ENCODE peak calls at places on chromosome 6, in four cellular contexts. M, Y, Z and A are unnamed samples. For H3K4me1, the result is how much of the 10 kb centered on the place peaks cover.

GRCh38 chr6:118771253-118771652 is 119.9 kb upstream of the CEP85L start:
- DNase-seq in Z (no peak), M (no peak), Y (no peak), A (no peak)

GRCh38 chr6:81864124-81864523 is 111.6 kb upstream of the TENT5A start:
- DNase-seq in M (no peak), Z (no peak), Y (peak), A (no peak)

GRCh38 chr6:117536317-117536716 is 53.8 kb downstream of the DCBLD1 start:
- DNase-seq in Y (no peak), Z (no peak), M (no peak), A (no peak)

GRCh38 chr6:73523434-73524123 is 2.7 kb upstream of the EEF1A1 start:
- DNase-seq in M (peak), Z (peak), Y (peak), A (no peak)

GRCh38 chr6:39488255-39488881 is 165.9 kb upstream of the KCNK16 start:
- DNase-seq in Y (no peak), M (no peak), Z (no peak), A (no peak)

GRCh38 chr6:124535746-124536145 is 426.5 kb upstream of the RNF217 start:
- DNase-seq in Z (no peak), Y (no peak), M (no peak), A (peak)

GRCh38 chr6:89430563-89430962 is 2.4 kb upstream of the ANKRD6 start:
- DNase-seq in M (no peak), Y (no peak), Z (no peak), A (no peak)

GRCh38 chr6:157831424-157832249 is 8.6 kb downstream of the SNX9 start:
- DNase-seq in M (no peak), Y (no peak), Z (no peak), A (no peak)

GRCh38 chr6:152096863-152097496 is 289.5 kb downstream of the ESR1 start:
- DNase-seq in Y (no peak), Z (no peak), M (no peak), A (no peak)

GRCh38 chr6:22668307-22668706 is 98.9 kb downstream of the HDGFL1 start:
- DNase-seq in M (no peak), Y (no peak), Z (no peak), A (no peak)

GRCh38 chr6:31718294-31718693 is 3.1 kb downstream of the LY6G6D start:
- DNase-seq in M (no peak), Z (peak), Y (no peak), A (no peak)
- TF ChIP-seq SIN3A in M (no peak), Z (no peak), Y (no peak), A (no peak)

GRCh38 chr6:36929607-36930006 is 24.9 kb upstream of the PI16 start:
- DNase-seq in Y (no peak), Z (no peak), M (no peak), A (no peak)

GRCh38 chr6:36930483-36930882 is 24.1 kb upstream of the PI16 start:
- DNase-seq in Z (no peak), Y (no peak), M (no peak), A (no peak)

GRCh38 chr6:36934868-36935267 is 19.7 kb upstream of the PI16 start:
- DNase-seq in M (no peak), Y (no peak), Z (no peak), A (no peak)

GRCh38 chr6:36936824-36937223 is 17.7 kb upstream of the PI16 start:
- DNase-seq in Y (no peak), Z (no peak), M (peak), A (no peak)

GRCh38 chr6:36933102-36933501 is 21.4 kb upstream of the PI16 start:
- DNase-seq in Z (no peak), M (no peak), Y (no peak), A (no peak)
- H3K4me1 ChIP-seq in Z (under half), M (under half), Y (under half), A (under half)

DNA sequence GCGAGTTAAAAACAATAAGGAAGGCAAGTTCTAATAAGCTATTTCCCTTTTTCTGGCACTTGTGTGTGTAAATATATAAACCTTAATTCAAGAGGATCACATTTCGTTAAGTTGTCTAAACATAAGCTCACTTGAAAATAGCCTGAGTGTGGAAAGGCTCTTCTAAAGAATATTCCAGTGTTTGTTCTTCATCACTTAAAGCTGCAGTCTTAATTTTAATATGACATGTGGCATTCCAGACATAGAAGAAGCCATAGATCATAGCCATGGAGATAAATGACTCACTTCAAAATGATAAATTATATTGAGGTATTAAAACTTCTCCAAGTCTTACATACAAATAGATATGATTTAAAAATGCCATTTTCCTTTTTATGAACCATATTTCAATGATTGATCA is 42.1 kb downstream of the IYD start:
- DNase-seq in Y (no peak), M (no peak), Z (no peak), A (no peak)
- TF ChIP-seq TCF7L2 in Y (no peak), M (no peak), Z (no peak), A (no peak)

GRCh38 chr6:75282706-75283105 is 1.9 kb downstream of the TMEM30A start:
- DNase-seq in Z (no peak), Y (no peak), M (no peak), A (no peak)
- TF ChIP-seq SIN3A in Z (no peak), Y (no peak), M (no peak), A (no peak)

DNA sequence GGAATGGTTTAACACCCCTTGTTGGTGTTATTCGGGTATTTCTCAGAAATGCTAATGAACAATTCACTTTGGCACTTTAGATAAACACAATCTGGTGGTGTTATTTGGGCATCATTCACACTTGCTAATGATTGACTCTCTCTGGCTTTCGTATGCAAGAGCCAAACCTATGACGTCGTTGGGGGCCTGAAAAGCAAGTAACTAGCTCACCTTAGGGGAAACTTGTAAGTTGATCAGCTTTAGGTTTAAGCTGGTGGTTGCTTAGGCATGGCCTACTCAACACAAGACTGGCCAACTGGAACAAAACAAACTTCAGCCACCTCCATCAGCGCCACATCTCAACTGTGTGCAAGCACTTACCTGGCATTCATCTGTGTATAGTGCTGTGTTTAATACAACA is 24.4 kb upstream of the OLIG3 start:
- DNase-seq in Z (no peak), M (no peak), Y (no peak), A (no peak)
- H3K4me1 ChIP-seq in Z (under half), M (under half), Y (under half), A (under half)

GRCh38 chr6:44494011-44494501 is 106.5 kb downstream of the CDC5L start:
- DNase-seq in M (peak), Z (peak), Y (peak), A (peak)
- TF ChIP-seq TCF7L2 in M (no peak), Z (no peak), Y (no peak), A (no peak)